ENCODE peak calls at places on chromosomes 4 and X, in six cellular contexts. X, V, T, R, F and G are unnamed samples.

GRCh38 chrX:45788315-45788714 is 587.6 kb upstream of the DIPK2B start:
- DNase-seq in X (no peak), V (no peak), T (no peak), R (no peak), F (no peak), G (no peak)

GRCh38 chr4:188714907-188715306 is 575.7 kb downstream of the TRIML1 start:
- DNase-seq in X (no peak), V (no peak), T (no peak), R (no peak), F (no peak), G (no peak)

GRCh38 chrX:70174754-70175153 is 2.5 kb upstream of the DGAT2L6 start:
- DNase-seq in X (no peak), V (no peak), T (no peak), R (no peak), F (no peak), G (no peak)

GRCh38 chr4:168587326-168588125 is 90.7 kb downstream of the PALLD start:
- DNase-seq in X (no peak), V (no peak), T (no peak), R (no peak), F (no peak), G (no peak)

GRCh38 chrX:16022580-16023170 is 100.7 kb upstream of the GRPR start:
- DNase-seq in X (no peak), V (no peak), T (no peak), R (no peak), F (no peak), G (no peak)

GRCh38 chr4:173275150-173275549 is 59.0 kb downstream of the HMGB2 start:
- DNase-seq in X (no peak), V (no peak), T (no peak), R (no peak), F (no peak), G (no peak)

GRCh38 chrX:70998402-70999027 is 67.6 kb upstream of the SLC7A3 start:
- DNase-seq in X (peak), V (peak), T (no peak), R (peak), F (no peak), G (no peak)

GRCh38 chrX:150692296-150692695 is 900 bp upstream of the MTMR1 start:
- DNase-seq in X (no peak), V (no peak), T (no peak), R (no peak), F (no peak), G (no peak)

GRCh38 chr4:89316931-89317366 is 9.3 kb upstream of the GPRIN3 start:
- DNase-seq in X (no peak), V (no peak), T (no peak), R (no peak), F (no peak), G (no peak)

GRCh38 chr4:184344435-184344834 is 126.8 kb upstream of the ENPP6 start:
- DNase-seq in X (no peak), V (no peak), T (no peak), R (no peak), F (no peak), G (no peak)
- H3K4me3 ChIP-seq in X (no peak), V (no peak), T (no peak), R (no peak), F (no peak), G (no peak)

GRCh38 chr4:6892190-6892908 is 17.3 kb upstream of the TBC1D14 start:
- DNase-seq in X (no peak), V (peak), T (peak), R (no peak), F (peak), G (no peak)
- H3K4me3 ChIP-seq in X (no peak), V (peak), T (no peak), R (peak), F (no peak), G (no peak)

DNA sequence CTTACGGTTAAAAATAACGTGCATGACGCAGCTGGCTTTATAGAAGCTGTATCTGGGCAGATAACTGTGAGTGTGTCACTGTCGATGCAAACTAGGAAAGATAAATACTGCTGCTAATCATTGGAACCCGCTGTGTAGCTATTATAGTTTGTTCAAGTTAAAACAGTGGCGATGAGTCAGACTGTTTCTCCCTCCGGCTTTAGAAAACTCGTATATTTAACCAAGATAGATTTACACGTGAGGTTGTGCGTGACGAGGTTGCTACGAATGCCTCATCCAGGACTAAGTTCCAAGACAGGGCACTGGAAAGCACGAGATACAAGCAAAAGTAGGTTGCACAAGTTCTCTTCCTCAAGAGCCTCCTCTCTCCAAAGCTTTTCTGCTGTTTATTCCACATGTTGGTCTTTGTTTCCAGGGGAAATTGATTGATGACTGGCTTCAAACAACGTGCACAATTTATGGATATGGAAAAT is 270.7 kb downstream of the FBXW7 start:
- DNase-seq in X (no peak), V (no peak), T (no peak), R (no peak), F (no peak), G (no peak)
- H3K4me3 ChIP-seq in X (no peak), V (no peak), T (no peak), R (no peak), F (no peak), G (no peak)

GRCh38 chr4:76987153-76987562 is 37.6 kb downstream of the SEPTIN11 start:
- DNase-seq in X (no peak), V (no peak), T (no peak), R (no peak), F (no peak), G (no peak)
- H3K4me3 ChIP-seq in X (no peak), V (no peak), T (peak), R (no peak), F (no peak), G (no peak)